ENCODE peak calls at places on chromosomes 11 and 22, in five cellular contexts. H, W, T, M and K are unnamed samples.

GRCh38 chr11:17760102-17761029 is 25.8 kb downstream of the KCNC1 start:
- DNase-seq in T (no peak), H (peak), W (peak), M (no peak), K (no peak)

GRCh38 chr11:125649465-125650166 is 24.7 kb downstream of the CHEK1 start:
- DNase-seq in W (no peak), H (no peak), M (no peak), T (no peak), K (no peak)

GRCh38 chr22:50584106-50585096 is 1.8 kb upstream of the CHKB start:
- DNase-seq in M (no peak), H (no peak), T (no peak), W (no peak), K (no peak)

GRCh38 chr11:10659339-10660216 is 34.0 kb downstream of the IRAG1 start:
- DNase-seq in H (no peak), T (no peak), M (no peak), W (peak), K (peak)

GRCh38 chr22:43482310-43482625 is 70.5 kb downstream of the MPPED1 start:
- DNase-seq in T (no peak), H (no peak), W (no peak), M (no peak), K (no peak)

GRCh38 chr11:33912405-33913361 is 20.8 kb upstream of the LMO2 start:
- DNase-seq in W (peak), H (peak), T (no peak), M (no peak), K (no peak)

GRCh38 chr22:49084203-49084602 is 743.5 kb downstream of the BRD1 start:
- DNase-seq in W (no peak), H (no peak), M (no peak), T (no peak), K (no peak)

GRCh38 chr11:86741489-86742435 is 58.6 kb upstream of the PRSS23 start:
- DNase-seq in H (no peak), M (no peak), T (no peak), W (peak), K (peak)

GRCh38 chr22:19886605-19887250 is 32.1 kb upstream of the GNB1L start:
- DNase-seq in M (no peak), W (peak), H (peak), T (no peak), K (no peak)

GRCh38 chr22:32545801-32546200 is 71.2 kb downstream of the FBXO7 start:
- DNase-seq in H (no peak), M (no peak), W (no peak), T (no peak), K (peak)

GRCh38 chr11:88814076-88814475 is 251.7 kb downstream of the GRM5 start:
- DNase-seq in M (no peak), T (no peak), H (no peak), W (no peak), K (no peak)

GRCh38 chr11:113896156-113896879 is 8.3 kb upstream of the HTR3B start:
- DNase-seq in M (no peak), W (peak), H (peak), T (peak), K (no peak)

GRCh38 chr11:135074397-135074998 is 662.5 kb upstream of the B3GAT1 start:
- DNase-seq in M (no peak), H (no peak), T (no peak), W (no peak), K (no peak)